ENCODE peak calls at places on chromosomes 3 and 15, in five cellular contexts. X is naive thymus-derived CD8-positive, alpha-beta T cell; O is amniotic stem cell; M is WTC11; Q is upper lobe of left lung. H is an unnamed sample.

GRCh38 chr15:22966321-22967083 is 13.7 kb downstream of the CYFIP1 start:
- DNase-seq in X (no peak), O (no peak), M (no peak), Q (no peak), H (no peak)

GRCh38 chr3:14503033-14503705 is 37.0 kb downstream of the GRIP2 start:
- DNase-seq in X (no peak), O (no peak), M (no peak), Q (no peak), H (no peak)

GRCh38 chr3:111246967-111247760 is 175.5 kb downstream of the NECTIN3 start:
- DNase-seq in X (no peak), O (no peak), M (no peak), Q (no peak), H (no peak)

GRCh38 chr3:29901097-29901496 is 620.2 kb downstream of the RBMS3 start:
- DNase-seq in X (no peak), O (no peak), M (no peak), Q (no peak), H (no peak)

GRCh38 chr3:45579251-45579650 is 15.3 kb upstream of the LIMD1 start:
- DNase-seq in X (no peak), O (no peak), M (no peak), Q (no peak), H (no peak)

GRCh38 chr3:153210116-153210515 is 48.1 kb downstream of the RAP2B start:
- DNase-seq in X (no peak), O (no peak), M (no peak), Q (no peak), H (no peak)

GRCh38 chr15:29871401-29871800 is 49.1 kb upstream of the TJP1 start:
- DNase-seq in X (no peak), O (no peak), M (no peak), Q (no peak), H (no peak)

GRCh38 chr15:84023636-84024035 is 211.9 kb upstream of the GOLGA6L4 start:
- DNase-seq in X (no peak), O (no peak), M (peak; percentile 43), Q (no peak), H (peak; percentile 36)

GRCh38 chr3:113287818-113288648 is 76.7 kb downstream of the BOC start:
- DNase-seq in X (peak; percentile 42), O (peak; percentile 41), M (peak; percentile 62), Q (no peak), H (peak; percentile 78)

GRCh38 chr3:182989566-182989965 is 9.2 kb upstream of the DCUN1D1 start:
- DNase-seq in X (no peak), O (no peak), M (no peak), Q (peak; percentile 41), H (no peak)

GRCh38 chr3:29686889-29687592 is 406.2 kb downstream of the RBMS3 start:
- DNase-seq in X (no peak), O (no peak), M (no peak), Q (no peak), H (peak; percentile 95)

GRCh38 chr3:35929158-35929557 is 289.8 kb downstream of the ARPP21 start:
- DNase-seq in X (no peak), O (no peak), M (no peak), Q (no peak), H (no peak)

GRCh38 chr15:69131362-69132215 is 28.8 kb upstream of the GLCE start:
- DNase-seq in X (no peak), O (no peak), M (no peak), Q (peak; percentile 53), H (peak; percentile 30)